ENCODE peak calls at places on chromosomes 4 and X, in four cellular contexts. N, Y, S and I are unnamed samples.

GRCh38 chr4:13963601-13964000 is 336.1 kb upstream of the BOD1L1 start:
- DNase-seq in Y (no peak), N (no peak), S (peak), I (no peak)

GRCh38 chr4:102610476-102610875 is 109.3 kb downstream of the NFKB1 start:
- DNase-seq in S (no peak), N (no peak), Y (no peak), I (no peak)

GRCh38 chr4:81747242-81747930 is 275.7 kb upstream of the RASGEF1B start:
- DNase-seq in N (no peak), S (no peak), Y (no peak), I (no peak)

GRCh38 chr4:8772499-8773123 is 99.0 kb downstream of the HMX1 start:
- DNase-seq in S (no peak), Y (no peak), N (no peak), I (no peak)

GRCh38 chr4:170423137-170423536 is 333.4 kb upstream of the AADAT start:
- DNase-seq in S (no peak), N (no peak), Y (no peak), I (peak)

GRCh38 chr4:138405439-138405838 is 163.3 kb upstream of the SLC7A11 start:
- DNase-seq in S (no peak), N (no peak), Y (no peak), I (peak)

GRCh38 chr4:76589402-76589801 is 154.4 kb downstream of the SHROOM3 start:
- DNase-seq in S (peak), Y (no peak), N (peak), I (no peak)

GRCh38 chr4:40682298-40683101 is 52.8 kb upstream of the RBM47 start:
- DNase-seq in S (no peak), N (no peak), Y (no peak), I (no peak)

GRCh38 chrX:133965321-133965720 is 20.1 kb downstream of the GPC3 start:
- DNase-seq in S (no peak), Y (no peak), N (no peak), I (no peak)

GRCh38 chr4:153438916-153439756 is 27.0 kb upstream of the TMEM131L start:
- DNase-seq in S (no peak), N (no peak), Y (peak), I (no peak)

GRCh38 chrX:118726887-118727685 is at the start of gene IL13RA1:
- DNase-seq in N (no peak), Y (peak), S (peak), I (peak)

GRCh38 chrX:154358011-154358410 is 16.4 kb downstream of the FLNA start:
- DNase-seq in S (no peak), N (no peak), Y (no peak), I (no peak)

GRCh38 chr4:116439330-116439729 is 646.0 kb downstream of the TRAM1L1 start:
- DNase-seq in S (no peak), N (no peak), Y (no peak), I (no peak)

GRCh38 chr4:7792616-7793015 is 147.0 kb downstream of the AFAP1 start:
- DNase-seq in N (no peak), S (no peak), Y (no peak), I (no peak)

GRCh38 chr4:14043203-14043602 is 415.7 kb upstream of the BOD1L1 start:
- DNase-seq in Y (no peak), S (no peak), N (no peak), I (no peak)

GRCh38 chr4:106201373-106201772 is 114.6 kb downstream of the TBCK start:
- DNase-seq in Y (no peak), S (peak), N (no peak), I (peak)
- TF ChIP-seq CTCF in Y (no peak), S (peak), N (peak), I (peak)

GRCh38 chr4:119084503-119084902 is 51.1 kb upstream of the MYOZ2 start:
- DNase-seq in N (no peak), Y (no peak), S (no peak), I (no peak)
- TF ChIP-seq CTCF in N (no peak), Y (no peak), S (no peak), I (no peak)

GRCh38 chrX:101906136-101906796 is 25.6 kb downstream of the ZMAT1 start:
- DNase-seq in N (no peak), S (no peak), Y (no peak), I (peak)

DNA sequence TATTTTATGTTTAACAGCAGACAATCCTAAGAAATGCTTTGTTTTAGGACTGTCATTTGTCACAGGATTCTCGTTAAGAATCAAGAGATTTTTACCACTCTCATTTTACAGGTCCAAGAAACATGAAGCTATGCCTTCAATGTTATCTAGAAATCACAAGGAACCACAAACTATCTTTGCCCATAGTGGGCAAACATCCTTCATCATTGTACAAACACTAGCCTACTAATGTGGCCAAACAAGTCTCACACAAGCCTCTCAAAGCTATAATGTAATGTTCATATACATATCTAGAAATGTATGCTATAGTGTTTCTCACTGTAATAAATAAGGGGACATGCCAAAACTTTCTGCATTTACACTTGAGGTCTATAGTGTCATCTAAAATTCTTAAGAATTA is 26.8 kb downstream of the ZMAT1 start:
- DNase-seq in S (no peak), N (no peak), Y (no peak), I (no peak)
- TF ChIP-seq CTCF in S (no peak), N (no peak), Y (no peak), I (no peak)

GRCh38 chrX:120562569-120562926 is 1.8 kb upstream of the CUL4B start:
- DNase-seq in Y (no peak), S (no peak), N (no peak), I (no peak)
- TF ChIP-seq CTCF in Y (no peak), S (no peak), N (no peak), I (no peak)

DNA sequence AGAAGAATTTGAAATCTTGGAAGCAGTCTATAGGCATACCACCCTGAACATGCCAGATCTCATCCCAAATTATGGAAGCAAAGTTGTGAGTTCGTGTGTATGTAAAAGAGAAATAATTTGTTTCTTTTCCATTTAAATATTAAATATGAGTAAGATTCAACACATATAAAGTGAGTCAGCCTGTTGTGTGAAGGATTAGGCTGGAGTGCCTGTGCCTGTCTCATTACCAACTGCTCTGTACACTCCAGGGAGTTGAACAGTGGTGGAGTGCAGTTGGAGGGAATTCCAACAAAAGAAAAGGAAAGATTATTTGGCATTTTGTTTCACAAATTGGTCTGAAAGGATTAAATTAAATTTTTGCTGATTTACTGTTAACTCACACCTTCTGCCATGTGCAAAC is 435.6 kb downstream of the FAT4 start:
- DNase-seq in S (no peak), Y (no peak), N (no peak), I (no peak)
- TF ChIP-seq CTCF in S (no peak), Y (no peak), N (no peak), I (no peak)

GRCh38 chrX:150768132-150768485 is 74.9 kb downstream of the MTMR1 start:
- DNase-seq in N (peak), S (no peak), Y (no peak), I (peak)

GRCh38 chrX:150766351-150767044 is 73.3 kb downstream of the MTMR1 start:
- DNase-seq in N (no peak), S (no peak), Y (no peak), I (no peak)

GRCh38 chrX:150768580-150769190 is 75.5 kb downstream of the MTMR1 start:
- DNase-seq in N (no peak), Y (no peak), S (no peak), I (no peak)

GRCh38 chrX:150767045-150767395 is 73.8 kb downstream of the MTMR1 start:
- DNase-seq in S (no peak), Y (no peak), N (no peak), I (peak)

GRCh38 chrX:150767475-150768131 is 74.4 kb downstream of the MTMR1 start:
- DNase-seq in Y (no peak), S (peak), N (peak), I (peak)
- TF ChIP-seq CTCF in Y (no peak), S (no peak), N (no peak), I (no peak)

GRCh38 chr4:183249854-183250253 is 70.2 kb downstream of the CLDN22 start:
- DNase-seq in Y (no peak), S (peak), N (no peak), I (peak)
- TF ChIP-seq CTCF in Y (no peak), S (peak), N (peak), I (peak)